ENCODE peak calls at places on chromosomes 13 and 19, in ten cellular contexts. L is cardiac fibroblast, H is Calu3, V is omental fat pad, B is body of pancreas, X is brain microvascular endothelial cell, N is substantia nigra, S is D721Med, Z is choroid plexus epithelial cell, O is amniotic stem cell. C is an unnamed sample.

GRCh38 chr19:17517898-17518297 is 6.4 kb downstream of the PGLS start:
- DNase-seq in L (no peak), H (no peak), V (no peak), B (no peak), X (no peak), N (no peak), S (no peak), Z (no peak), O (no peak), C (no peak)

GRCh38 chr19:46618670-46619231 is 6.1 kb downstream of the PTGIR start:
- DNase-seq in L (peak), H (no peak), V (no peak), B (peak), X (no peak), N (no peak), S (no peak), Z (peak), O (no peak), C (no peak)

GRCh38 chr19:907183-907853 is 5.7 kb downstream of the R3HDM4 start:
- DNase-seq in L (no peak), H (no peak), V (no peak), B (no peak), X (no peak), N (no peak), S (no peak), Z (no peak), O (no peak), C (no peak)

GRCh38 chr19:18502633-18503294 is 19.1 kb downstream of the ELL start:
- DNase-seq in L (no peak), H (no peak), V (no peak), B (no peak), X (no peak), N (no peak), S (no peak), Z (no peak), O (no peak), C (no peak)

GRCh38 chr19:28633223-28634030 is 579.5 kb downstream of the UQCRFS1 start:
- DNase-seq in L (peak), H (peak), V (no peak), B (peak), X (peak), N (peak), S (peak), Z (peak), O (no peak), C (peak)

GRCh38 chr13:51047434-51048165 is 63.5 kb downstream of the C13orf42 start:
- DNase-seq in L (no peak), H (no peak), V (no peak), B (no peak), X (no peak), N (no peak), S (no peak), Z (no peak), O (no peak), C (no peak)

GRCh38 chr13:27120811-27121210 is 50.8 kb downstream of the USP12 start:
- DNase-seq in L (no peak), H (no peak), V (no peak), B (no peak), X (no peak), N (no peak), S (no peak), Z (peak), O (no peak), C (no peak)

GRCh38 chr13:81493144-81493543 is 1152.2 kb upstream of the SPRY2 start:
- DNase-seq in L (no peak), H (no peak), V (no peak), B (no peak), X (no peak), N (no peak), S (no peak), Z (peak), O (no peak), C (no peak)

GRCh38 chr13:43804461-43805070 is 17.8 kb upstream of the ENOX1 start:
- DNase-seq in L (peak), H (peak), V (no peak), B (no peak), X (peak), N (no peak), S (peak), Z (peak), O (peak), C (no peak)

GRCh38 chr19:15374105-15374651 is 5.4 kb downstream of the AKAP8 start:
- DNase-seq in L (no peak), H (no peak), V (no peak), B (no peak), X (no peak), N (no peak), S (no peak), Z (no peak), O (no peak), C (no peak)